ENCODE peak calls at places on chromosome X, in five cellular contexts. L, E, K, U and T are unnamed samples.
A peak's percentile ranks its signal among the peaks of the same experiment; 100 is the strongest.

GRCh38 chrX:121570072-121570841 is 522.8 kb downstream of the GLUD2 start:
- DNase-seq in L (no peak), E (peak; percentile 22), K (no peak), U (no peak), T (no peak)

GRCh38 chrX:109281478-109282275 is 200.2 kb downstream of the GUCY2F start:
- DNase-seq in L (peak; percentile 90), E (no peak), K (no peak), U (no peak), T (no peak)

GRCh38 chrX:70421618-70422017 is 1.5 kb upstream of the GDPD2 start:
- DNase-seq in L (no peak), E (no peak), K (no peak), U (no peak), T (no peak)

GRCh38 chrX:23332101-23332887 is 2.4 kb upstream of the PTCHD1 start:
- DNase-seq in L (no peak), E (no peak), K (peak; percentile 34), U (no peak), T (no peak)

GRCh38 chrX:93591398-93591797 is 82.0 kb downstream of the NAP1L3 start:
- DNase-seq in L (no peak), E (no peak), K (no peak), U (no peak), T (no peak)

GRCh38 chrX:108473979-108474378 is 34.3 kb downstream of the COL4A5 start:
- DNase-seq in L (no peak), E (no peak), K (no peak), U (no peak), T (no peak)

GRCh38 chrX:50100188-50100587 is 100.6 kb downstream of the AKAP4 start:
- DNase-seq in L (no peak), E (no peak), K (no peak), U (peak; percentile 21), T (no peak)

GRCh38 chrX:44596277-44596676 is 53.6 kb upstream of the FUNDC1 start:
- DNase-seq in L (no peak), E (no peak), K (no peak), U (no peak), T (no peak)

GRCh38 chrX:97672608-97673007 is 788.9 kb downstream of the RPA4 start:
- DNase-seq in L (no peak), E (no peak), K (no peak), U (no peak), T (no peak)

GRCh38 chrX:96394566-96394965 is 290.1 kb upstream of the DIAPH2 start:
- DNase-seq in L (no peak), E (no peak), K (no peak), U (no peak), T (no peak)

GRCh38 chrX:10755477-10756334 is 135.3 kb upstream of the MID1 start:
- DNase-seq in L (peak; percentile 71), E (no peak), K (no peak), U (no peak), T (no peak)

GRCh38 chrX:124217289-124218251 is 114.9 kb upstream of the TEX13D start:
- DNase-seq in L (peak; percentile 2), E (no peak), K (no peak), U (peak; percentile 26), T (peak; percentile 43)

GRCh38 chrX:38225093-38225492 is 4.4 kb upstream of the SRPX start:
- DNase-seq in L (no peak), E (no peak), K (no peak), U (no peak), T (no peak)

GRCh38 chrX:32150141-32150540 is 1061.2 kb downstream of the DMD start:
- DNase-seq in L (no peak), E (no peak), K (peak; percentile 27), U (no peak), T (no peak)

GRCh38 chrX:110214684-110215083 is 103.2 kb downstream of the AMMECR1 start:
- DNase-seq in L (no peak), E (no peak), K (no peak), U (no peak), T (no peak)

GRCh38 chrX:130902446-130902782 is 595 bp downstream of the ENOX2 start:
- DNase-seq in L (no peak), E (no peak), K (no peak), U (no peak), T (no peak)

GRCh38 chrX:22603060-22603459 is 330.3 kb downstream of the CBLL2 start:
- DNase-seq in L (no peak), E (no peak), K (no peak), U (no peak), T (no peak)

GRCh38 chrX:9955506-9955905 is 11.7 kb upstream of the CLDN34 start:
- DNase-seq in L (peak; percentile 71), E (no peak), K (no peak), U (no peak), T (no peak)

GRCh38 chrX:110086916-110087484 is 84.1 kb downstream of the TMEM164 start:
- DNase-seq in L (peak; percentile 90), E (no peak), K (no peak), U (no peak), T (no peak)

GRCh38 chrX:100194073-100194775 is 215.8 kb downstream of the PCDH19 start:
- DNase-seq in L (no peak), E (no peak), K (no peak), U (no peak), T (no peak)

GRCh38 chrX:33831211-33831610 is 300.9 kb downstream of the FAM47A start:
- DNase-seq in L (no peak), E (no peak), K (no peak), U (no peak), T (no peak)

GRCh38 chrX:15143050-15143824 is 126.6 kb downstream of the ASB9 start:
- DNase-seq in L (peak; percentile 51), E (peak; percentile 49), K (peak; percentile 58), U (peak; percentile 39), T (peak; percentile 42)